ENCODE peak calls at places on chromosomes 4 and X, in ten cellular contexts. Z, I, K, C, Q, J, V, D, A and G are unnamed samples.

GRCh38 chrX:19382500-19383145 is 38.9 kb downstream of the PDHA1 start:
- DNase-seq in J (peak), Q (peak), A (peak), K (peak), D (peak), I (peak), V (no peak), C (peak), Z (no peak), G (peak)

GRCh38 chr4:7783560-7783959 is 156.1 kb downstream of the AFAP1 start:
- DNase-seq in V (no peak), A (no peak), Q (no peak), J (no peak), D (no peak), K (no peak), Z (no peak), I (no peak), C (no peak), G (no peak)

GRCh38 chr4:74426101-74426500 is 18.8 kb upstream of the AREG start:
- DNase-seq in A (no peak), V (no peak), Z (peak), C (no peak), I (no peak), D (peak), K (peak), J (no peak), Q (no peak), G (no peak)

GRCh38 chrX:7159132-7159861 is 11.3 kb upstream of the PUDP start:
- DNase-seq in Q (no peak), I (peak), C (no peak), V (no peak), K (peak), D (peak), Z (no peak), J (no peak), A (no peak), G (no peak)

GRCh38 chrX:11241720-11242119 is 51.5 kb upstream of the AMELX start:
- DNase-seq in J (no peak), Z (no peak), C (no peak), K (no peak), A (no peak), V (no peak), I (no peak), D (no peak), Q (no peak), G (no peak)

GRCh38 chrX:95509474-95509873 is 1175.2 kb upstream of the DIAPH2 start:
- DNase-seq in J (no peak), V (no peak), K (no peak), C (no peak), D (no peak), A (no peak), Q (no peak), Z (no peak), I (no peak), G (no peak)

GRCh38 chr4:7892212-7893019 is 47.2 kb downstream of the AFAP1 start:
- DNase-seq in Z (peak), Q (no peak), D (peak), J (no peak), A (no peak), K (peak), I (no peak), C (no peak), V (no peak), G (no peak)

GRCh38 chrX:123818243-123818642 is 41.6 kb upstream of the XIAP start:
- DNase-seq in V (no peak), Q (no peak), I (peak), C (no peak), K (peak), Z (peak), A (no peak), D (no peak), J (no peak), G (no peak)

GRCh38 chr4:26821677-26822503 is 38.8 kb upstream of the STIM2 start:
- DNase-seq in J (no peak), V (no peak), K (no peak), A (no peak), C (no peak), Z (no peak), D (no peak), I (no peak), Q (no peak), G (no peak)

GRCh38 chr4:18524667-18525066 is 503.1 kb upstream of the LCORL start:
- DNase-seq in D (no peak), A (no peak), Z (no peak), J (no peak), C (no peak), Q (no peak), I (no peak), K (no peak), V (no peak), G (no peak)

GRCh38 chr4:87853108-87853507 is 20.3 kb downstream of the MEPE start:
- DNase-seq in D (peak), Q (no peak), K (peak), A (no peak), V (peak), I (no peak), C (no peak), Z (peak), J (peak), G (no peak)